ENCODE peak calls at places on chromosomes 11 and 22, in four cellular contexts. T is AG09309, A is sigmoid colon, M is IMR-90. H is an unnamed sample.

GRCh38 chr11:102850973-102851745 is 7.8 kb upstream of the MMP3 start:
- DNase-seq in M (peak; percentile 86), A (no peak), T (peak; percentile 80), H (peak; percentile 35)

GRCh38 chr11:111819161-111820058 is 52.0 kb downstream of the ALG9 start:
- DNase-seq in A (no peak), T (peak; percentile 88), M (peak; percentile 82), H (peak; percentile 93)

GRCh38 chr11:128859563-128860441 is 7.3 kb downstream of the KCNJ1 start:
- DNase-seq in M (peak; percentile 47), T (no peak), A (no peak), H (no peak)

GRCh38 chr11:67276821-67277230 is 10.6 kb downstream of the GRK2 start:
- DNase-seq in M (peak; percentile 45), T (no peak), A (peak; percentile 74), H (no peak)

GRCh38 chr11:78868563-78868962 is 293.9 kb upstream of the NARS2 start:
- DNase-seq in T (no peak), A (no peak), M (no peak), H (no peak)

GRCh38 chr11:120013325-120014250 is 124.3 kb downstream of the TRIM29 start:
- DNase-seq in M (peak; percentile 10), T (no peak), A (no peak), H (no peak)

GRCh38 chr22:30245985-30246901 is at the start of gene LIF:
- DNase-seq in M (peak; percentile 86), T (no peak), A (no peak), H (no peak)

GRCh38 chr11:89293966-89294679 is 116.4 kb downstream of the TYR start:
- DNase-seq in T (no peak), M (peak; percentile 12), A (peak; percentile 53), H (no peak)

GRCh38 chr11:69295995-69296889 is 2.3 kb downstream of the MYEOV start:
- DNase-seq in M (peak; percentile 74), A (peak; percentile 82), T (peak; percentile 79), H (no peak)

GRCh38 chr11:116525961-116526495 is 246.8 kb downstream of the BUD13 start:
- DNase-seq in A (peak; percentile 39), M (no peak), T (no peak), H (no peak)

GRCh38 chr11:57530596-57531507 is at the start of gene TIMM10:
- DNase-seq in M (peak; percentile 95), A (peak; percentile 98), T (peak; percentile 80), H (peak; percentile 88)

GRCh38 chr11:121018746-121019145 is 5.2 kb upstream of the TBCEL start:
- DNase-seq in A (no peak), T (no peak), M (no peak), H (no peak)

GRCh38 chr11:104917259-104918112 is 19.2 kb upstream of the CASP12 start:
- DNase-seq in M (no peak), T (no peak), A (no peak), H (no peak)

GRCh38 chr11:65718964-65719492 is 1.6 kb downstream of the RNASEH2C start:
- DNase-seq in T (no peak), M (peak; percentile 12), A (no peak), H (no peak)

GRCh38 chr11:34630544-34630943 is 9.7 kb downstream of the EHF start:
- DNase-seq in M (no peak), T (no peak), A (no peak), H (no peak)

GRCh38 chr11:47886096-47886495 is 37.9 kb upstream of the NUP160 start:
- DNase-seq in M (peak; percentile 80), T (no peak), A (peak; percentile 71), H (no peak)

GRCh38 chr11:127620660-127621059 is 620.1 kb upstream of the KIRREL3 start:
- DNase-seq in A (no peak), T (no peak), M (peak; percentile 53), H (no peak)

GRCh38 chr11:92776676-92777075 is 192.8 kb upstream of the MTNR1B start:
- DNase-seq in T (no peak), A (no peak), M (no peak), H (no peak)

GRCh38 chr11:58905716-58906547 is 33.4 kb upstream of the GLYATL1 start:
- DNase-seq in T (peak; percentile 73), A (no peak), M (peak; percentile 91), H (peak; percentile 84)

GRCh38 chr11:61061081-61061826 is 41.0 kb upstream of the CD5 start:
- DNase-seq in M (no peak), A (peak; percentile 15), T (no peak), H (no peak)

GRCh38 chr11:134366279-134366678 is 34.5 kb downstream of the GLB1L2 start:
- DNase-seq in T (no peak), M (no peak), A (peak; percentile 15), H (no peak)

DNA sequence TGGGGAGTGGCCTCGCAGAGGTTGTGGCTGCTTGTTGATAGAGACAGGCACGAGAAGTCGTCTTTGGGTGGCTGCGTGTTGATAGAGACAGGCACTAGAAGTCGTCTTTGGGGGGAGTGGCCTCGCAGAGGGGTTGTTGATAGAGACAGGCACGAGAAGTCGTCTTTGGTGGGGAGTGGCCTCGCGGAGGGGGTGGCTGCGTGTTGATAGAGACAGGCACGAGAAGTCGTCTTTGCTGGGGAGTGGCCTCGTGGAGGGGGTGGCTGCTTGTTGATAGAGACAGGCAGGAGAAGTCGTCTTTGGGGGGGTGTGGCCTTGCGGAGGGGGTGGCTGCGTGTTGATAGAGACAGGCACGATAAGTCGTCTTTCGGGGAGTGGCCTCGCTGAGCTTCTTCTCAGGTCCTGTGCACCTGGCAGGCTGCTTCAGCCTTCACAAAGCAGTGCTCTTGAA is 328.8 kb downstream of the TBC1D22A start:
- DNase-seq in M (no peak), A (no peak), T (no peak), H (no peak)
- H3K4me3 ChIP-seq in M (peak overlapping the region; percentile 30), A (peak overlapping the region; percentile 28), T (peak overlapping the region; percentile 57), H (peak overlapping the region; percentile 37)

GRCh38 chr22:22460635-22461034 is 47.9 kb downstream of the ZNF280B start:
- DNase-seq in A (no peak), T (no peak), M (no peak), H (no peak)
- TF ChIP-seq CTCF in A (no peak), T (peak; percentile 7), M (peak; percentile 38), H (no peak)

GRCh38 chr22:46590334-46590733 is 29.9 kb upstream of the GRAMD4 start:
- DNase-seq in T (no peak), A (no peak), M (no peak), H (no peak)

GRCh38 chr22:46592390-46592872 is 27.8 kb upstream of the GRAMD4 start:
- DNase-seq in M (peak; percentile 71), A (peak; percentile 70), T (peak; percentile 4), H (peak; percentile 16)

GRCh38 chr22:46593211-46593676 is 26.9 kb upstream of the GRAMD4 start:
- DNase-seq in M (no peak), A (peak; percentile 71), T (no peak), H (no peak)

GRCh38 chr22:46589871-46590271 is 30.3 kb upstream of the GRAMD4 start:
- DNase-seq in M (no peak), T (no peak), A (no peak), H (no peak)

GRCh38 chr22:46591890-46592289 is 28.3 kb upstream of the GRAMD4 start:
- DNase-seq in M (no peak), T (no peak), A (no peak), H (no peak)
- H3K4me3 ChIP-seq in M (no peak overlapping the region), T (no peak overlapping the region), A (no peak overlapping the region), H (no peak overlapping the region)

GRCh38 chr11:74090701-74091100 is 80.1 kb downstream of the C2CD3 start:
- DNase-seq in M (peak; percentile 29), T (no peak), A (no peak), H (no peak)
- TF ChIP-seq CTCF in M (peak; percentile 21), T (peak; percentile 33), A (no peak), H (peak; percentile 17)